ENCODE peak calls at places on chromosomes 1 and 21, in five cellular contexts. One of them, this sample, is unnamed.

GRCh38 chr1:37177230-37177864 is 143.0 kb upstream of the GRIK3 start:
- DNase-seq in NCI-H460: peak
- DNase-seq in IMR-90: peak
- DNase-seq in lower lobe of right lung: peak
- DNase-seq in neural crest cell: peak
- DNase-seq in this sample: no peak

GRCh38 chr1:168966217-168966616 is 140.3 kb upstream of the ATP1B1 start:
- DNase-seq in NCI-H460: no peak
- DNase-seq in IMR-90: no peak
- DNase-seq in lower lobe of right lung: no peak
- DNase-seq in neural crest cell: no peak
- DNase-seq in this sample: no peak

GRCh38 chr1:155026154-155026553 is 7.4 kb downstream of the DCST2 start:
- DNase-seq in NCI-H460: no peak
- DNase-seq in IMR-90: no peak
- DNase-seq in lower lobe of right lung: no peak
- DNase-seq in neural crest cell: no peak
- DNase-seq in this sample: no peak

GRCh38 chr1:22983944-22984343 is 11.3 kb upstream of the LACTBL1 start:
- DNase-seq in NCI-H460: no peak
- DNase-seq in IMR-90: no peak
- DNase-seq in lower lobe of right lung: no peak
- DNase-seq in neural crest cell: no peak
- DNase-seq in this sample: no peak

GRCh38 chr1:4699724-4700301 is 45.4 kb downstream of the AJAP1 start:
- DNase-seq in NCI-H460: no peak
- DNase-seq in IMR-90: no peak
- DNase-seq in lower lobe of right lung: no peak
- DNase-seq in neural crest cell: no peak
- DNase-seq in this sample: no peak

GRCh38 chr21:45091540-45092322 is 17.4 kb downstream of the ADARB1 start:
- DNase-seq in NCI-H460: no peak
- DNase-seq in IMR-90: peak
- DNase-seq in lower lobe of right lung: no peak
- DNase-seq in neural crest cell: no peak
- DNase-seq in this sample: no peak

GRCh38 chr1:202343652-202344349 is 2.1 kb upstream of the UBE2T start:
- DNase-seq in NCI-H460: peak
- DNase-seq in IMR-90: peak
- DNase-seq in lower lobe of right lung: no peak
- DNase-seq in neural crest cell: no peak
- DNase-seq in this sample: no peak

GRCh38 chr1:178875936-178876335 is 5.1 kb upstream of the ANGPTL1 start:
- DNase-seq in NCI-H460: no peak
- DNase-seq in IMR-90: no peak
- DNase-seq in lower lobe of right lung: no peak
- DNase-seq in neural crest cell: no peak
- DNase-seq in this sample: no peak

GRCh38 chr1:197302775-197303174 is 34.7 kb downstream of the CRB1 start:
- DNase-seq in NCI-H460: no peak
- DNase-seq in IMR-90: peak
- DNase-seq in lower lobe of right lung: no peak
- DNase-seq in neural crest cell: no peak
- DNase-seq in this sample: no peak

GRCh38 chr1:248704556-248704955 is 2.0 kb upstream of the OR14I1 start:
- DNase-seq in NCI-H460: no peak
- DNase-seq in IMR-90: no peak
- DNase-seq in lower lobe of right lung: no peak
- DNase-seq in neural crest cell: no peak
- DNase-seq in this sample: no peak

GRCh38 chr21:42112223-42112622 is 41.1 kb downstream of the UMODL1 start:
- DNase-seq in NCI-H460: no peak
- DNase-seq in IMR-90: no peak
- DNase-seq in lower lobe of right lung: no peak
- DNase-seq in neural crest cell: no peak
- DNase-seq in this sample: no peak

GRCh38 chr1:234072793-234073192 is 168.3 kb downstream of the SLC35F3 start:
- DNase-seq in NCI-H460: no peak
- DNase-seq in IMR-90: no peak
- DNase-seq in lower lobe of right lung: no peak
- DNase-seq in neural crest cell: no peak
- DNase-seq in this sample: no peak

GRCh38 chr1:76083189-76083588 is 8.6 kb downstream of the ST6GALNAC3 start:
- DNase-seq in NCI-H460: no peak
- DNase-seq in IMR-90: no peak
- DNase-seq in lower lobe of right lung: no peak
- DNase-seq in neural crest cell: no peak
- DNase-seq in this sample: no peak

GRCh38 chr1:8378202-8378601 is 60.3 kb downstream of the SLC45A1 start:
- DNase-seq in NCI-H460: no peak
- DNase-seq in IMR-90: peak
- DNase-seq in lower lobe of right lung: no peak
- DNase-seq in neural crest cell: no peak
- DNase-seq in this sample: no peak

GRCh38 chr1:218775476-218776170 is 398.1 kb upstream of the LYPLAL1 start:
- DNase-seq in NCI-H460: no peak
- DNase-seq in IMR-90: no peak
- DNase-seq in lower lobe of right lung: no peak
- DNase-seq in neural crest cell: no peak
- DNase-seq in this sample: no peak

GRCh38 chr21:32406405-32406804 is 6.1 kb upstream of the EVA1C start:
- DNase-seq in NCI-H460: no peak
- DNase-seq in IMR-90: no peak
- DNase-seq in lower lobe of right lung: no peak
- DNase-seq in neural crest cell: no peak
- DNase-seq in this sample: no peak

GRCh38 chr1:114122891-114123621 is 30.6 kb downstream of the SYT6 start:
- DNase-seq in NCI-H460: no peak
- DNase-seq in IMR-90: peak
- DNase-seq in lower lobe of right lung: no peak
- DNase-seq in neural crest cell: no peak
- DNase-seq in this sample: no peak

GRCh38 chr1:212238552-212238951 is 46.7 kb upstream of the PPP2R5A start:
- DNase-seq in NCI-H460: no peak
- DNase-seq in IMR-90: no peak
- DNase-seq in lower lobe of right lung: no peak
- DNase-seq in neural crest cell: no peak
- DNase-seq in this sample: no peak